ENCODE peak calls at places on chromosomes 6 and 20, in eight cellular contexts. N is Calu3; L is fibroblast of lung; B is astrocyte; K is upper lobe of left lung; H is effector CD4-positive, alpha-beta T cell; Z is mammary epithelial cell; R is M059J. X is an unnamed sample.

GRCh38 chr20:35908007-35908406 is 46.3 kb downstream of the SCAND1 start:
- DNase-seq in N (no peak), Z (no peak), L (no peak), H (no peak), B (no peak), R (no peak), K (no peak), X (no peak)

GRCh38 chr6:44708208-44708607 is 320.7 kb downstream of the CDC5L start:
- DNase-seq in N (no peak), K (no peak), H (no peak), R (no peak), L (no peak), Z (no peak), B (no peak), X (no peak)

GRCh38 chr6:141682391-141682790 is 450.3 kb upstream of the GJE1 start:
- DNase-seq in N (no peak), K (no peak), L (no peak), H (no peak), Z (peak), R (no peak), B (no peak), X (no peak)

GRCh38 chr6:96760153-96760687 is 77.1 kb downstream of the GPR63 start:
- DNase-seq in Z (no peak), B (no peak), K (no peak), H (no peak), L (no peak), N (no peak), R (no peak), X (no peak)

GRCh38 chr6:17385660-17386059 is 7.7 kb upstream of the CAP2 start:
- DNase-seq in B (peak), N (no peak), H (no peak), K (no peak), Z (peak), L (peak), R (no peak), X (no peak)

GRCh38 chr6:36829919-36830544 is 9.2 kb downstream of the CPNE5 start:
- DNase-seq in R (peak), B (peak), H (no peak), K (peak), N (no peak), L (peak), Z (no peak), X (no peak)

GRCh38 chr6:137309078-137309762 is 90.0 kb upstream of the IFNGR1 start:
- DNase-seq in N (peak), Z (peak), K (peak), H (no peak), B (peak), R (peak), L (peak), X (no peak)

GRCh38 chr20:56752274-56752673 is 123.2 kb downstream of the TFAP2C start:
- DNase-seq in H (no peak), N (no peak), K (no peak), R (peak), Z (no peak), B (no peak), L (no peak), X (no peak)